ENCODE peak calls at places on chromosomes 16 and 17, in five cellular contexts. P is activated CD8-positive, alpha-beta T cell treated with anti-CD3 and anti-CD28 coated beads for 36 hours; Z is Right ventricle myocardium superior; I is pancreas; W is stimulated activated naive CD8-positive, alpha-beta T cell treated with anti-CD3 and anti-CD28 coated beads, Interleukin-15, Interleukin-2, amounts not matched to agents 100 U/mL and 50 U/mL, for 24 hours. Y is an unnamed sample.

GRCh38 chr17:19263621-19264010 is 26.4 kb downstream of the EPN2 start:
- ATAC-seq in Z (peak), W (no peak), I (peak), P (no peak), Y (peak)

GRCh38 chr17:62807812-62808575 is at the start of gene MARCHF10:
- ATAC-seq in W (peak), P (peak), I (peak), Z (no peak), Y (no peak)

GRCh38 chr16:58459344-58460218 is 40.4 kb upstream of the NDRG4 start:
- ATAC-seq in I (peak), W (peak), P (peak), Z (no peak), Y (peak)

GRCh38 chr16:54846761-54847160 is 83.9 kb upstream of the IRX5 start:
- ATAC-seq in W (no peak), Z (no peak), I (peak), P (no peak), Y (peak)

GRCh38 chr16:17529982-17530760 is 59.4 kb upstream of the XYLT1 start:
- ATAC-seq in W (peak), P (peak), Z (no peak), I (no peak), Y (no peak)

GRCh38 chr17:81153340-81153803 is 11.9 kb upstream of the PVALEF start:
- ATAC-seq in P (no peak), Z (no peak), I (peak), W (no peak), Y (peak)

GRCh38 chr17:19726615-19727376 is 10.4 kb upstream of the SLC47A2 start:
- ATAC-seq in I (no peak), Z (peak), W (no peak), P (no peak), Y (no peak)

GRCh38 chr16:12976936-12977335 is 75.5 kb downstream of the SHISA9 start:
- ATAC-seq in W (no peak), P (no peak), Z (no peak), I (no peak), Y (no peak)

GRCh38 chr16:1913327-1914083 is 4.7 kb downstream of the HS3ST6 start:
- ATAC-seq in P (no peak), Z (peak), W (no peak), I (peak), Y (peak)

GRCh38 chr17:51684214-51684613 is 423.9 kb downstream of the UTP18 start:
- ATAC-seq in P (no peak), W (no peak), I (no peak), Z (no peak), Y (no peak)

GRCh38 chr17:40310882-40311391 is 2.0 kb downstream of the RARA start:
- ATAC-seq in W (no peak), I (peak), P (no peak), Z (peak), Y (no peak)

GRCh38 chr16:89322381-89323119 is 105.0 kb downstream of the ZNF778 start:
- ATAC-seq in Z (no peak), W (no peak), I (no peak), P (no peak), Y (no peak)

GRCh38 chr16:85940214-85940613 is 41.3 kb downstream of the IRF8 start:
- ATAC-seq in I (peak), Z (no peak), P (no peak), W (no peak), Y (no peak)

GRCh38 chr17:82382933-82383255 is 11.3 kb downstream of the UTS2R start:
- ATAC-seq in P (no peak), I (no peak), W (no peak), Z (no peak), Y (no peak)

GRCh38 chr17:81536299-81537290 is 8.4 kb downstream of the FSCN2 start:
- ATAC-seq in I (peak), W (no peak), Z (peak), P (no peak), Y (peak)

GRCh38 chr16:3536271-3536671 is 35.5 kb downstream of the CLUAP1 start:
- ATAC-seq in W (no peak), P (no peak), I (no peak), Z (no peak), Y (no peak)

GRCh38 chr17:77127735-77128361 is 12.9 kb upstream of the SEC14L1 start:
- ATAC-seq in P (peak), I (peak), Z (peak), W (peak), Y (peak)

GRCh38 chr16:58086381-58087208 is 42.6 kb downstream of the CFAP20 start:
- ATAC-seq in W (no peak), Z (no peak), I (no peak), P (no peak), Y (no peak)

GRCh38 chr16:79751785-79752184 is 151.2 kb upstream of the MAF start:
- ATAC-seq in P (no peak), I (peak), W (no peak), Z (peak), Y (peak)

GRCh38 chr16:90022209-90023077 is 3.2 kb upstream of the DBNDD1 start:
- ATAC-seq in P (peak), Z (peak), W (peak), I (peak), Y (peak)

GRCh38 chr17:79942591-79943353 is 92.9 kb downstream of the TBC1D16 start:
- ATAC-seq in W (peak), Z (no peak), P (peak), I (no peak), Y (no peak)

GRCh38 chr16:83675136-83675535 is 132.6 kb upstream of the HSBP1 start:
- ATAC-seq in W (no peak), I (no peak), Z (no peak), P (no peak), Y (no peak)

GRCh38 chr16:53882310-53882709 is 178.4 kb downstream of the FTO start:
- ATAC-seq in P (no peak), W (no peak), Z (no peak), I (no peak), Y (no peak)

GRCh38 chr16:78609542-78610253 is 510.2 kb downstream of the WWOX start:
- ATAC-seq in Z (no peak), I (no peak), W (no peak), P (no peak), Y (no peak)

GRCh38 chr17:32927201-32927723 is 691 bp upstream of the TMEM98 start:
- ATAC-seq in W (no peak), P (no peak), I (peak), Z (no peak), Y (peak)

Y was measured in esophagus mucosa.